ENCODE peak calls at places on chromosomes 16 and 17, in ten cellular contexts. One of them, this sample, is unnamed.

GRCh38 chr17:63189082-63189481 is 223.0 kb downstream of the TANC2 start:
- DNase-seq in A549: no peak
- DNase-seq in CD4-positive, alpha-beta T cell: no peak
- DNase-seq in aorta: no peak
- DNase-seq in tibial nerve: no peak
- DNase-seq in kidney: no peak
- DNase-seq in psoas muscle: no peak
- DNase-seq in right cardiac atrium: no peak
- DNase-seq in GM12878: no peak
- DNase-seq in adrenal gland: no peak
- DNase-seq in this sample: no peak

GRCh38 chr16:69880640-69881133 is 70.4 kb upstream of the CLEC18A start:
- DNase-seq in A549: no peak
- DNase-seq in CD4-positive, alpha-beta T cell: no peak
- DNase-seq in aorta: no peak
- DNase-seq in tibial nerve: no peak
- DNase-seq in kidney: no peak
- DNase-seq in psoas muscle: no peak
- DNase-seq in right cardiac atrium: no peak
- DNase-seq in GM12878: no peak
- DNase-seq in adrenal gland: peak; percentile 33
- DNase-seq in this sample: no peak

GRCh38 chr17:64155090-64155630 is 25.2 kb upstream of the ERN1 start:
- DNase-seq in A549: no peak
- DNase-seq in CD4-positive, alpha-beta T cell: no peak
- DNase-seq in aorta: no peak
- DNase-seq in tibial nerve: no peak
- DNase-seq in kidney: no peak
- DNase-seq in psoas muscle: no peak
- DNase-seq in right cardiac atrium: no peak
- DNase-seq in GM12878: no peak
- DNase-seq in adrenal gland: peak; percentile 14
- DNase-seq in this sample: no peak

GRCh38 chr16:85334718-85335583 is 222.7 kb upstream of the CIBAR2 start:
- DNase-seq in A549: no peak
- DNase-seq in CD4-positive, alpha-beta T cell: no peak
- DNase-seq in aorta: no peak
- DNase-seq in tibial nerve: no peak
- DNase-seq in kidney: peak; percentile 80
- DNase-seq in psoas muscle: no peak
- DNase-seq in right cardiac atrium: no peak
- DNase-seq in GM12878: no peak
- DNase-seq in adrenal gland: no peak
- DNase-seq in this sample: no peak

GRCh38 chr17:5019475-5019956 is 15.7 kb downstream of the SLC52A1 start:
- DNase-seq in A549: peak; percentile 43
- DNase-seq in CD4-positive, alpha-beta T cell: peak; percentile 18
- DNase-seq in aorta: no peak
- DNase-seq in tibial nerve: no peak
- DNase-seq in kidney: no peak
- DNase-seq in psoas muscle: no peak
- DNase-seq in right cardiac atrium: no peak
- DNase-seq in GM12878: no peak
- DNase-seq in adrenal gland: no peak
- DNase-seq in this sample: no peak

GRCh38 chr16:67236551-67237395 is 9.8 kb downstream of the TMEM208 start:
- DNase-seq in A549: peak; percentile 75
- DNase-seq in CD4-positive, alpha-beta T cell: peak; percentile 60
- DNase-seq in aorta: peak; percentile 88
- DNase-seq in tibial nerve: no peak
- DNase-seq in kidney: peak; percentile 84
- DNase-seq in psoas muscle: peak; percentile 73
- DNase-seq in right cardiac atrium: peak; percentile 81
- DNase-seq in GM12878: no peak
- DNase-seq in adrenal gland: peak; percentile 62
- DNase-seq in this sample: no peak

GRCh38 chr17:36117505-36118382 is 14.1 kb downstream of the CCL4 start:
- DNase-seq in A549: no peak
- DNase-seq in CD4-positive, alpha-beta T cell: no peak
- DNase-seq in aorta: no peak
- DNase-seq in tibial nerve: no peak
- DNase-seq in kidney: no peak
- DNase-seq in psoas muscle: no peak
- DNase-seq in right cardiac atrium: no peak
- DNase-seq in GM12878: no peak
- DNase-seq in adrenal gland: no peak
- DNase-seq in this sample: no peak

GRCh38 chr17:14715531-14715930 is 414.6 kb downstream of the HS3ST3B1 start:
- DNase-seq in A549: no peak
- DNase-seq in CD4-positive, alpha-beta T cell: no peak
- DNase-seq in aorta: no peak
- DNase-seq in tibial nerve: no peak
- DNase-seq in kidney: no peak
- DNase-seq in psoas muscle: no peak
- DNase-seq in right cardiac atrium: no peak
- DNase-seq in GM12878: no peak
- DNase-seq in adrenal gland: no peak
- DNase-seq in this sample: no peak

GRCh38 chr16:53517851-53518250 is 14.8 kb upstream of the AKTIP start:
- DNase-seq in A549: no peak
- DNase-seq in CD4-positive, alpha-beta T cell: no peak
- DNase-seq in aorta: no peak
- DNase-seq in tibial nerve: no peak
- DNase-seq in kidney: no peak
- DNase-seq in psoas muscle: no peak
- DNase-seq in right cardiac atrium: no peak
- DNase-seq in GM12878: no peak
- DNase-seq in adrenal gland: no peak
- DNase-seq in this sample: no peak

GRCh38 chr16:53523126-53523804 is 20.3 kb upstream of the AKTIP start:
- DNase-seq in A549: no peak
- DNase-seq in CD4-positive, alpha-beta T cell: no peak
- DNase-seq in aorta: no peak
- DNase-seq in tibial nerve: no peak
- DNase-seq in kidney: no peak
- DNase-seq in psoas muscle: no peak
- DNase-seq in right cardiac atrium: no peak
- DNase-seq in GM12878: no peak
- DNase-seq in adrenal gland: no peak
- DNase-seq in this sample: no peak

GRCh38 chr16:53518550-53519416 is 15.8 kb upstream of the AKTIP start:
- DNase-seq in A549: no peak
- DNase-seq in CD4-positive, alpha-beta T cell: peak; percentile 49
- DNase-seq in aorta: no peak
- DNase-seq in tibial nerve: no peak
- DNase-seq in kidney: no peak
- DNase-seq in psoas muscle: no peak
- DNase-seq in right cardiac atrium: no peak
- DNase-seq in GM12878: peak; percentile 97
- DNase-seq in adrenal gland: peak; percentile 35
- DNase-seq in this sample: peak; percentile 58

GRCh38 chr16:53515811-53516210 is 12.8 kb upstream of the AKTIP start:
- DNase-seq in A549: no peak
- DNase-seq in CD4-positive, alpha-beta T cell: no peak
- DNase-seq in aorta: no peak
- DNase-seq in tibial nerve: no peak
- DNase-seq in kidney: no peak
- DNase-seq in psoas muscle: no peak
- DNase-seq in right cardiac atrium: no peak
- DNase-seq in GM12878: no peak
- DNase-seq in adrenal gland: no peak
- DNase-seq in this sample: no peak

GRCh38 chr16:53519417-53520091 is 16.5 kb upstream of the AKTIP start:
- DNase-seq in A549: no peak
- DNase-seq in CD4-positive, alpha-beta T cell: no peak
- DNase-seq in aorta: no peak
- DNase-seq in tibial nerve: no peak
- DNase-seq in kidney: no peak
- DNase-seq in psoas muscle: no peak
- DNase-seq in right cardiac atrium: no peak
- DNase-seq in GM12878: no peak
- DNase-seq in adrenal gland: no peak
- DNase-seq in this sample: no peak
- H3K27ac ChIP-seq in A549: no peak overlapping the region
- H3K27ac ChIP-seq in CD4-positive, alpha-beta T cell: no peak overlapping the region
- H3K27ac ChIP-seq in aorta: no peak overlapping the region
- H3K27ac ChIP-seq in tibial nerve: no peak overlapping the region
- H3K27ac ChIP-seq in kidney: peak overlapping the region; percentile 43
- H3K27ac ChIP-seq in psoas muscle: peak overlapping the region; percentile 70
- H3K27ac ChIP-seq in right cardiac atrium: peak overlapping the region; percentile 75
- H3K27ac ChIP-seq in GM12878: peak overlapping the region; percentile 94
- H3K27ac ChIP-seq in adrenal gland: no peak overlapping the region
- H3K27ac ChIP-seq in this sample: peak overlapping the region; percentile 92

GRCh38 chr16:3966681-3967080 is 86.2 kb upstream of the CREBBP start:
- DNase-seq in A549: no peak
- DNase-seq in CD4-positive, alpha-beta T cell: no peak
- DNase-seq in aorta: no peak
- DNase-seq in tibial nerve: no peak
- DNase-seq in kidney: peak; percentile 50
- DNase-seq in psoas muscle: no peak
- DNase-seq in right cardiac atrium: no peak
- DNase-seq in GM12878: no peak
- DNase-seq in adrenal gland: no peak
- DNase-seq in this sample: no peak

GRCh38 chr16:3971706-3972105 is 91.2 kb upstream of the CREBBP start:
- DNase-seq in A549: no peak
- DNase-seq in CD4-positive, alpha-beta T cell: no peak
- DNase-seq in aorta: no peak
- DNase-seq in tibial nerve: no peak
- DNase-seq in kidney: peak; percentile 55
- DNase-seq in psoas muscle: no peak
- DNase-seq in right cardiac atrium: no peak
- DNase-seq in GM12878: no peak
- DNase-seq in adrenal gland: no peak
- DNase-seq in this sample: no peak

GRCh38 chr16:3968556-3968955 is 88.0 kb upstream of the CREBBP start:
- DNase-seq in A549: no peak
- DNase-seq in CD4-positive, alpha-beta T cell: no peak
- DNase-seq in aorta: no peak
- DNase-seq in tibial nerve: no peak
- DNase-seq in kidney: no peak
- DNase-seq in psoas muscle: no peak
- DNase-seq in right cardiac atrium: no peak
- DNase-seq in GM12878: no peak
- DNase-seq in adrenal gland: no peak
- DNase-seq in this sample: no peak

GRCh38 chr16:3974751-3975150 is 94.2 kb upstream of the CREBBP start:
- DNase-seq in A549: no peak
- DNase-seq in CD4-positive, alpha-beta T cell: no peak
- DNase-seq in aorta: no peak
- DNase-seq in tibial nerve: no peak
- DNase-seq in kidney: peak; percentile 30
- DNase-seq in psoas muscle: no peak
- DNase-seq in right cardiac atrium: no peak
- DNase-seq in GM12878: no peak
- DNase-seq in adrenal gland: no peak
- DNase-seq in this sample: no peak

GRCh38 chr16:3971261-3971660 is 90.7 kb upstream of the CREBBP start:
- DNase-seq in A549: no peak
- DNase-seq in CD4-positive, alpha-beta T cell: no peak
- DNase-seq in aorta: no peak
- DNase-seq in tibial nerve: no peak
- DNase-seq in kidney: no peak
- DNase-seq in psoas muscle: no peak
- DNase-seq in right cardiac atrium: no peak
- DNase-seq in GM12878: peak; percentile 1
- DNase-seq in adrenal gland: no peak
- DNase-seq in this sample: no peak
- H3K27ac ChIP-seq in A549: no peak overlapping the region
- H3K27ac ChIP-seq in CD4-positive, alpha-beta T cell: no peak overlapping the region
- H3K27ac ChIP-seq in aorta: no peak overlapping the region
- H3K27ac ChIP-seq in tibial nerve: no peak overlapping the region
- H3K27ac ChIP-seq in kidney: no peak overlapping the region
- H3K27ac ChIP-seq in psoas muscle: no peak overlapping the region
- H3K27ac ChIP-seq in right cardiac atrium: no peak overlapping the region
- H3K27ac ChIP-seq in GM12878: no peak overlapping the region
- H3K27ac ChIP-seq in adrenal gland: no peak overlapping the region
- H3K27ac ChIP-seq in this sample: no peak overlapping the region

GRCh38 chr17:34076743-34077631 is 178.1 kb upstream of the CCL2 start:
- DNase-seq in A549: no peak
- DNase-seq in CD4-positive, alpha-beta T cell: no peak
- DNase-seq in aorta: no peak
- DNase-seq in tibial nerve: no peak
- DNase-seq in kidney: no peak
- DNase-seq in psoas muscle: no peak
- DNase-seq in right cardiac atrium: no peak
- DNase-seq in GM12878: no peak
- DNase-seq in adrenal gland: no peak
- DNase-seq in this sample: no peak

GRCh38 chr17:34071891-34072420 is 183.1 kb upstream of the CCL2 start:
- DNase-seq in A549: no peak
- DNase-seq in CD4-positive, alpha-beta T cell: no peak
- DNase-seq in aorta: no peak
- DNase-seq in tibial nerve: no peak
- DNase-seq in kidney: no peak
- DNase-seq in psoas muscle: no peak
- DNase-seq in right cardiac atrium: no peak
- DNase-seq in GM12878: no peak
- DNase-seq in adrenal gland: no peak
- DNase-seq in this sample: no peak

GRCh38 chr17:34070712-34071111 is 184.4 kb upstream of the CCL2 start:
- DNase-seq in A549: no peak
- DNase-seq in CD4-positive, alpha-beta T cell: no peak
- DNase-seq in aorta: no peak
- DNase-seq in tibial nerve: no peak
- DNase-seq in kidney: no peak
- DNase-seq in psoas muscle: no peak
- DNase-seq in right cardiac atrium: no peak
- DNase-seq in GM12878: no peak
- DNase-seq in adrenal gland: no peak
- DNase-seq in this sample: no peak

DNA sequence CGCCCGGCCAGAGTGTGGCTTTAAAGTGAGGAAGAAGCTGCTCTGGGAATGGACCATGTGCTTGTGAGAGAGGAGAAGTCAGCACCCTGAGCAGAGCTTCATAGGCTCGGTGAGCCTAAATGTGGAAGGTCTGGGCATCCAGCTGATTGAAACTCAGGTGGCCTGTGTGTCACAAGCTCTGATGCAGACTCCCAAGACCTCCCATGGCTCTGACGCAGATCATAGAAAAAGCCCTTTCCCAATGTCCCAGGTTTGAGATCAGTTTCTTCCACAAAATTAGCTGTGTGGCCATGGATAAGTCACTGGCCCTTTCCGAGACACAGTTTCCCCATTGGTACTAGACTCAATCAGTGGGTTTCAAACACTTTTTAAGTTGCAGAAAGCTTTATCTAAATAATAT is 180.0 kb upstream of the CCL2 start:
- DNase-seq in A549: no peak
- DNase-seq in CD4-positive, alpha-beta T cell: no peak
- DNase-seq in aorta: no peak
- DNase-seq in tibial nerve: no peak
- DNase-seq in kidney: no peak
- DNase-seq in psoas muscle: no peak
- DNase-seq in right cardiac atrium: no peak
- DNase-seq in GM12878: no peak
- DNase-seq in adrenal gland: no peak
- DNase-seq in this sample: no peak
- H3K27ac ChIP-seq in A549: no peak overlapping the region
- H3K27ac ChIP-seq in CD4-positive, alpha-beta T cell: no peak overlapping the region
- H3K27ac ChIP-seq in aorta: no peak overlapping the region
- H3K27ac ChIP-seq in tibial nerve: no peak overlapping the region
- H3K27ac ChIP-seq in kidney: no peak overlapping the region
- H3K27ac ChIP-seq in psoas muscle: no peak overlapping the region
- H3K27ac ChIP-seq in right cardiac atrium: no peak overlapping the region
- H3K27ac ChIP-seq in GM12878: no peak overlapping the region
- H3K27ac ChIP-seq in adrenal gland: no peak overlapping the region
- H3K27ac ChIP-seq in this sample: no peak overlapping the region

DNA sequence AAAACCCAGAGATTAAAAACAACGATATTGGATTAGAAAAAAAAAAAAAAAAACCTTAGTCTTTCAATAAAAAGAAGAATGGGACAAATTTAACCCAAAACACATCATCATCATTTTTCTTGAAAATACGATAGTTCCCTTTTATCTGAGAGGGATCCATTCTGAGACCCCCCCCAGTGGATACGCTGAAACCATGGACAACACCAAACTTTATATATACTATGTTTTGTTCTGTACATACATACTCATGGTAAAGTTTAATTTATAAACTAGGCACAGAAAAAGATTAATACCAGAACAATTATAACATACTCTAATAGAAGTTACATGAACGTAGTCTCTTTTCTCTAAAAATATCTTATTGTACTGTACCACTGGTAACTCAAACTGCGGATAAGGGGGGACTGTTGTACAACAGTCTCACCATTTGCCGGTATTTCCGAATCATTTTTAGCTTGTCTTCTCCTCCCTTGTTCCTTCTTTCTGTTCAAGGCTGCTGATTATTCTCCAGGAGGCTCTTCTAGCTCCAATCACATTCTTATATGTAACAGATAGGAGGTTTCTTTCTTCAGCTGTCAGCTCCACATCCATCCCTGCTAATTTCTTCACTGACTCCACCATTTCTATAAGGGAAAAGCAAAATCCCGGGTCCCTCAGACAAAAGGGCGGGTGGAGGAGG is 37.0 kb downstream of the RNF135 start:
- DNase-seq in A549: no peak
- DNase-seq in CD4-positive, alpha-beta T cell: no peak
- DNase-seq in aorta: no peak
- DNase-seq in tibial nerve: no peak
- DNase-seq in kidney: no peak
- DNase-seq in psoas muscle: no peak
- DNase-seq in right cardiac atrium: no peak
- DNase-seq in GM12878: no peak
- DNase-seq in adrenal gland: no peak
- DNase-seq in this sample: no peak
- H3K27ac ChIP-seq in A549: no peak overlapping the region
- H3K27ac ChIP-seq in CD4-positive, alpha-beta T cell: no peak overlapping the region
- H3K27ac ChIP-seq in aorta: peak overlapping the region; percentile 68
- H3K27ac ChIP-seq in tibial nerve: peak overlapping the region; percentile 47
- H3K27ac ChIP-seq in kidney: peak overlapping the region; percentile 78
- H3K27ac ChIP-seq in psoas muscle: peak overlapping the region; percentile 41
- H3K27ac ChIP-seq in right cardiac atrium: peak overlapping the region; percentile 54
- H3K27ac ChIP-seq in GM12878: peak overlapping the region; percentile 42
- H3K27ac ChIP-seq in adrenal gland: no peak overlapping the region
- H3K27ac ChIP-seq in this sample: peak overlapping the region; percentile 80

This sample was measured in lung.